ENCODE peak calls at places on chromosomes 6 and 20, in eight cellular contexts. M is tibial artery; G is CD8-positive, alpha-beta T cell; F is suprapubic skin; A is fibroblast of lung; N is SJSA1; Z is endodermal cell; V is ascending aorta. Q is an unnamed sample.

GRCh38 chr6:98310408-98310807 is 524.0 kb upstream of the POU3F2 start:
- DNase-seq in M (no peak), G (no peak), F (no peak), A (no peak), N (no peak), Z (no peak), V (no peak), Q (no peak)

GRCh38 chr20:48147326-48147725 is 362.0 kb upstream of the SULF2 start:
- DNase-seq in M (no peak), G (no peak), F (no peak), A (no peak), N (no peak), Z (no peak), V (no peak), Q (no peak)

GRCh38 chr20:62675156-62675871 is 33.0 kb downstream of the SLCO4A1 start:
- DNase-seq in M (no peak), G (no peak), F (no peak), A (peak; percentile 5), N (no peak), Z (no peak), V (no peak), Q (no peak)

GRCh38 chr6:14281831-14282230 is 164.3 kb downstream of the CD83 start:
- DNase-seq in M (no peak), G (no peak), F (no peak), A (no peak), N (no peak), Z (no peak), V (no peak), Q (no peak)

GRCh38 chr6:37878150-37878710 is 58.7 kb downstream of the ZFAND3 start:
- DNase-seq in M (no peak), G (no peak), F (no peak), A (peak; percentile 45), N (no peak), Z (no peak), V (no peak), Q (no peak)

GRCh38 chr6:27864906-27865883 is 47.0 kb downstream of the OR2B2 start:
- DNase-seq in M (peak; percentile 30), G (peak; percentile 56), F (peak; percentile 77), A (peak; percentile 98), N (peak; percentile 78), Z (peak; percentile 92), V (peak; percentile 78), Q (peak; percentile 68)

GRCh38 chr20:48850681-48851299 is 23.0 kb upstream of the PREX1 start:
- DNase-seq in M (no peak), G (no peak), F (no peak), A (no peak), N (no peak), Z (no peak), V (no peak), Q (no peak)

GRCh38 chr20:61478094-61478493 is 226.0 kb downstream of the CDH4 start:
- DNase-seq in M (no peak), G (no peak), F (no peak), A (no peak), N (no peak), Z (no peak), V (no peak), Q (no peak)

GRCh38 chr6:151215999-151216398 is 23.8 kb upstream of the AKAP12 start:
- DNase-seq in M (no peak), G (no peak), F (no peak), A (no peak), N (no peak), Z (no peak), V (no peak), Q (no peak)

GRCh38 chr6:129317931-129318820 is 391.8 kb downstream of the ARHGAP18 start:
- DNase-seq in M (no peak), G (no peak), F (no peak), A (peak; percentile 47), N (no peak), Z (peak; percentile 63), V (no peak), Q (no peak)

GRCh38 chr6:137166247-137167098 is 7.0 kb downstream of the IL22RA2 start:
- DNase-seq in M (no peak), G (no peak), F (no peak), A (no peak), N (no peak), Z (no peak), V (no peak), Q (no peak)

DNA sequence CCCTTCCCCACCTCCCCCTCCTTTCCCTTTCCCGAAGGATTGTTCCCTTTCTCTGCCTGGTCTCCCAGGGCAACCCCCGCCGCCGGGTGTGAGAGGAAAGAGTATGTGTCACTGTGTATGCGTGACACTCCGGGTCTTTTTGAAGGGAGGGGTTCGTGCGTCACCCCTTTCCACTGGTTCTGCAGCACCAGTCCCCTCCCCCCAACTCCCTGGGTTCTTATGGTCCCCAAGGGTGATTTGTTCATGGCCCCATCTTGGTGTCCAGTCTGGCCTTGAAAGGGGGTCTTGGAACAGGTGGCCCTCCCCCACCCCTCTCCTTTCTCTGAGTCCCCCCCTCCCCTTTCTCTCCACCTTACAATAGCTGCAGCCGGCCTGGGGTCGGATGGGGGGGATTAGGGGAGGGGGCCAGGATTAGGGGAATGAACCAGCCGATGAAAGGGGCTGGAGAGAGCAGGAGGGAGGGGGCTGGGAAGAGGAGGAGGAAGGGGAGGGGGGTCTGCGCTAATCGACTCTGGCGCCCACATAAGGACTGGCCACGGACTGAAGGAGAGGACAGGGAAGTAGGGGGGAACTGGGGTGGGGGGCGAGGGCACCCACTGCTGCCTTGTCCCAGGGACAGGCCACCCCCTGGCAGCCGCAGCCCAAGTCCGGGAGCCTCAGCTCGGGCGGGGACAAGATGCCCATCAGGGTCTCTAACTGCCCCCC is 1.3 kb upstream of the RING1 start:
- DNase-seq in M (no peak), G (no peak), F (peak; percentile 68), A (peak; percentile 63), N (peak; percentile 82), Z (peak; percentile 67), V (peak; percentile 65), Q (peak; percentile 61)
- H3K4me3 ChIP-seq in M (peak overlapping the region; percentile 79), G (peak overlapping the region; percentile 96), F (peak overlapping the region; percentile 86), A (peak overlapping the region; percentile 86), N (peak overlapping the region; percentile 75), Z (peak overlapping the region; percentile 92), V (peak overlapping the region; percentile 84), Q (no peak overlapping the region)

GRCh38 chr20:22825546-22825945 is 209.6 kb upstream of the SSTR4 start:
- DNase-seq in M (no peak), G (no peak), F (no peak), A (no peak), N (no peak), Z (peak; percentile 22), V (no peak), Q (no peak)

GRCh38 chr20:22830138-22830537 is 205.0 kb upstream of the SSTR4 start:
- DNase-seq in M (no peak), G (no peak), F (no peak), A (no peak), N (no peak), Z (no peak), V (no peak), Q (no peak)

GRCh38 chr20:22825076-22825475 is 210.0 kb upstream of the SSTR4 start:
- DNase-seq in M (no peak), G (no peak), F (no peak), A (no peak), N (no peak), Z (peak; percentile 13), V (no peak), Q (no peak)

GRCh38 chr20:22826306-22827230 is 208.5 kb upstream of the SSTR4 start:
- DNase-seq in M (no peak), G (no peak), F (no peak), A (no peak), N (no peak), Z (peak; percentile 15), V (no peak), Q (no peak)

DNA sequence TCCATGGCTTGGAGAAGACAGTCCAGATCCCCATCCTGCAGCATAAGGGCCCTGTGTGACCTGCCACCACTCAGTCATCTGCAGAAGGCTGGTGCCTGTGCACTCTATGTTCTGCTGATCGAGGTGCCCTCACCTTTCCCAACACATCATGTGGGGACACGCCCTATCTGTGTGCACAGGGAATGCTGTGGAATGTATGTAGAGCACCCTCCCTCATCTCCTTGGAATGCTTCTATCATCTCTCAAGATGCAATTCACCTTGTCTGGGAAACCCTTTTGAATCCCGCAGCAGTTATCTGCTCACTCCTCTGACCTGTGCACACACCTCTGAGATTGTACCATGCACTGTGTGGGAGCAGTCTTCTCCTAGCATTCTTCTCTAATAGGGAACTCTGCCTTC is 207.2 kb upstream of the SSTR4 start:
- DNase-seq in M (no peak), G (no peak), F (no peak), A (no peak), N (no peak), Z (peak; percentile 23), V (no peak), Q (no peak)
- H3K27ac ChIP-seq in M (no peak overlapping the region), G (no peak overlapping the region), F (no peak overlapping the region), A (no peak overlapping the region), N (no peak overlapping the region), Z (no peak overlapping the region), V (no peak overlapping the region), Q (no peak overlapping the region)

DNA sequence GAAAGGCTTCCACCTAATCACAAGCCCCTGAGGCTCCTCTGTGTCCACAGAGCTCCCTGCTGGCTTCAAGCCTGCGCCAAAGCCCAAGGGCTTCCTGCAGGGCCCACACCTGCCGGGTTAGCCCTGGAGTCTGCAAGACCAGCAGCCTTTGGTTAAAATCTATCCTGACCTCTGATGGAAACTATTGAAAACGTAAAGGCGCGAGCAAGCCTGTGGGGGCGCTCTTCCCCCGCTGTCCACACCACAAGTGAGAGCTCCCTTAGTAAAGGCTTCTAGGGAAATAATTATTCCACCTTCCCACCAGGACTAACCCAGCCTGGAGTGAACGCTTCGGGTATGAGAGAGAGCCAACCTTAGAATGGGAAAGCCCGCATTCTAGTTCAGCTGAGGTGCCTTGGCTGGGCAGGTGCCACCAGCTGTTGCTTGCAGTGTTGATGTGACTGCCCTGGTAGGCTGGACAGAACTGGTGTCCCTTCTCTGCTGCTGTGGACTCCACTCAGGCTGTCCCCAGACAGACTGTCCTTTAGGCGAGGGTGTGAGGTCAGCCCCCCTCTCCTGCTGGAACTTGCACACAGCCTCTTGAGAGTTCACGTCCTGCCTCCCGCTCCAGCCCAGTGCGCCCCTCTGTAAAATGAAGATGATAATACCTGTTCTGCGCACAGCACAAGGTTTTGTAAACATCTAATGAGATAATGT is 68.7 kb downstream of the SYTL3 start:
- DNase-seq in M (no peak), G (no peak), F (no peak), A (no peak), N (no peak), Z (peak; percentile 93), V (no peak), Q (peak; percentile 42)
- H3K4me3 ChIP-seq in M (no peak overlapping the region), G (no peak overlapping the region), F (no peak overlapping the region), A (no peak overlapping the region), N (no peak overlapping the region), Z (no peak overlapping the region), V (no peak overlapping the region), Q (no peak overlapping the region)

GRCh38 chr6:34570066-34570833 is 14.1 kb upstream of the SPDEF start:
- DNase-seq in M (no peak), G (no peak), F (no peak), A (no peak), N (no peak), Z (no peak), V (no peak), Q (no peak)

GRCh38 chr6:34566830-34567546 is 10.9 kb upstream of the SPDEF start:
- DNase-seq in M (no peak), G (no peak), F (no peak), A (no peak), N (no peak), Z (peak; percentile 72), V (no peak), Q (no peak)

GRCh38 chr6:34569361-34569973 is 13.3 kb upstream of the SPDEF start:
- DNase-seq in M (no peak), G (no peak), F (no peak), A (no peak), N (no peak), Z (no peak), V (no peak), Q (no peak)

GRCh38 chr6:34568829-34569228 is 12.7 kb upstream of the SPDEF start:
- DNase-seq in M (no peak), G (no peak), F (no peak), A (no peak), N (no peak), Z (no peak), V (no peak), Q (no peak)

GRCh38 chr6:34568341-34568680 is 12.2 kb upstream of the SPDEF start:
- DNase-seq in M (no peak), G (no peak), F (no peak), A (no peak), N (no peak), Z (no peak), V (no peak), Q (no peak)
- H3K27ac ChIP-seq in M (no peak overlapping the region), G (no peak overlapping the region), F (no peak overlapping the region), A (no peak overlapping the region), N (no peak overlapping the region), Z (no peak overlapping the region), V (no peak overlapping the region), Q (no peak overlapping the region)

Q was measured in adrenal gland.